ENCODE peak calls at places on chromosomes 7 and 10, in seven cellular contexts. E is suprapubic skin, J is HCT116, N is SK-N-SH, Y is upper lobe of left lung, V is spleen, P is breast epithelium. T is an unnamed sample.

GRCh38 chr10:29895436-29895835 is 163.9 kb downstream of the JCAD start:
- DNase-seq in E (peak), J (no peak), N (peak), Y (no peak), V (no peak), P (peak), T (no peak)

GRCh38 chr7:132226046-132226590 is 350.2 kb downstream of the PLXNA4 start:
- DNase-seq in E (no peak), J (no peak), N (no peak), Y (no peak), V (no peak), P (no peak), T (no peak)

GRCh38 chr7:128396357-128396756 is 13.4 kb downstream of the IMPDH1 start:
- DNase-seq in E (no peak), J (no peak), N (no peak), Y (peak), V (no peak), P (no peak), T (no peak)

GRCh38 chr7:127588697-127589482 is 679 bp downstream of the ARF5 start:
- DNase-seq in E (no peak), J (peak), N (peak), Y (peak), V (no peak), P (peak), T (peak)

GRCh38 chr10:17046989-17047388 is 82.6 kb downstream of the CUBN start:
- DNase-seq in E (no peak), J (no peak), N (no peak), Y (no peak), V (no peak), P (no peak), T (no peak)

GRCh38 chr10:102434251-102434913 is 2.0 kb upstream of the CUEDC2 start:
- DNase-seq in E (no peak), J (no peak), N (no peak), Y (no peak), V (no peak), P (no peak), T (no peak)

GRCh38 chr10:7787150-7787856 is 490 bp downstream of the KIN start:
- DNase-seq in E (peak), J (no peak), N (no peak), Y (peak), V (no peak), P (no peak), T (no peak)

GRCh38 chr7:136585954-136586670 is 282.3 kb upstream of the CHRM2 start:
- DNase-seq in E (no peak), J (no peak), N (no peak), Y (no peak), V (no peak), P (no peak), T (no peak)

GRCh38 chr7:120760050-120760449 is 97.9 kb downstream of the TSPAN12 start:
- DNase-seq in E (no peak), J (no peak), N (no peak), Y (no peak), V (no peak), P (no peak), T (no peak)

GRCh38 chr7:152862033-152862432 is 102.5 kb downstream of the ACTR3B start:
- DNase-seq in E (no peak), J (no peak), N (no peak), Y (peak), V (no peak), P (no peak), T (no peak)

GRCh38 chr10:22945934-22946673 is 18.3 kb downstream of the ARMC3 start:
- DNase-seq in E (no peak), J (no peak), N (no peak), Y (no peak), V (no peak), P (no peak), T (no peak)

GRCh38 chr7:15839415-15840100 is 153.1 kb upstream of the MEOX2 start:
- DNase-seq in E (peak), J (no peak), N (peak), Y (no peak), V (no peak), P (no peak), T (no peak)

GRCh38 chr7:101172005-101172853 is 6.9 kb upstream of the VGF start:
- DNase-seq in E (no peak), J (no peak), N (peak), Y (peak), V (no peak), P (no peak), T (no peak)

GRCh38 chr7:12357508-12357907 is 46.2 kb downstream of the VWDE start:
- DNase-seq in E (no peak), J (no peak), N (no peak), Y (no peak), V (no peak), P (no peak), T (no peak)

GRCh38 chr10:70445718-70446485 is 4.4 kb upstream of the NODAL start:
- DNase-seq in E (no peak), J (no peak), N (no peak), Y (no peak), V (no peak), P (no peak), T (no peak)

GRCh38 chr10:50431791-50432190 is 180.5 kb upstream of the ASAH2 start:
- DNase-seq in E (no peak), J (no peak), N (no peak), Y (no peak), V (no peak), P (no peak), T (no peak)

GRCh38 chr7:110090113-110090820 is 1000.7 kb upstream of the LRRN3 start:
- DNase-seq in E (no peak), J (peak), N (no peak), Y (no peak), V (peak), P (no peak), T (no peak)

GRCh38 chr10:82826132-82826531 is 951.1 kb downstream of the NRG3 start:
- DNase-seq in E (no peak), J (no peak), N (no peak), Y (no peak), V (no peak), P (no peak), T (no peak)

GRCh38 chr10:105770813-105771212 is 1129.7 kb downstream of the SORCS3 start:
- DNase-seq in E (no peak), J (no peak), N (no peak), Y (no peak), V (no peak), P (no peak), T (no peak)

GRCh38 chr10:95861401-95861800 is 46.4 kb upstream of the CC2D2B start:
- DNase-seq in E (no peak), J (no peak), N (no peak), Y (no peak), V (no peak), P (no peak), T (no peak)

GRCh38 chr10:17851611-17852010 is 42.5 kb downstream of the MRC1 start:
- DNase-seq in E (no peak), J (no peak), N (no peak), Y (no peak), V (no peak), P (no peak), T (no peak)

GRCh38 chr10:132293416-132294195 is 14.1 kb downstream of the STK32C start:
- DNase-seq in E (no peak), J (no peak), N (peak), Y (peak), V (peak), P (no peak), T (no peak)

GRCh38 chr7:133411402-133411801 is 158.5 kb downstream of the EXOC4 start:
- DNase-seq in E (no peak), J (no peak), N (no peak), Y (no peak), V (no peak), P (no peak), T (no peak)

GRCh38 chr10:4319870-4320367 is 506.1 kb upstream of the AKR1E2 start:
- DNase-seq in E (no peak), J (no peak), N (no peak), Y (no peak), V (no peak), P (no peak), T (no peak)

GRCh38 chr10:77146937-77147336 is 490.7 kb downstream of the KCNMA1 start:
- DNase-seq in E (no peak), J (no peak), N (no peak), Y (no peak), V (no peak), P (no peak), T (no peak)

GRCh38 chr7:155865830-155866545 is 53.7 kb upstream of the SHH start:
- DNase-seq in E (peak), J (no peak), N (no peak), Y (peak), V (peak), P (peak), T (no peak)

GRCh38 chr10:132306951-132307751 is 599 bp downstream of the STK32C start:
- DNase-seq in E (peak), J (no peak), N (peak), Y (peak), V (peak), P (peak), T (peak)

GRCh38 chr7:42091461-42092229 is 145.4 kb downstream of the GLI3 start:
- DNase-seq in E (no peak), J (no peak), N (no peak), Y (no peak), V (no peak), P (no peak), T (peak)

DNA sequence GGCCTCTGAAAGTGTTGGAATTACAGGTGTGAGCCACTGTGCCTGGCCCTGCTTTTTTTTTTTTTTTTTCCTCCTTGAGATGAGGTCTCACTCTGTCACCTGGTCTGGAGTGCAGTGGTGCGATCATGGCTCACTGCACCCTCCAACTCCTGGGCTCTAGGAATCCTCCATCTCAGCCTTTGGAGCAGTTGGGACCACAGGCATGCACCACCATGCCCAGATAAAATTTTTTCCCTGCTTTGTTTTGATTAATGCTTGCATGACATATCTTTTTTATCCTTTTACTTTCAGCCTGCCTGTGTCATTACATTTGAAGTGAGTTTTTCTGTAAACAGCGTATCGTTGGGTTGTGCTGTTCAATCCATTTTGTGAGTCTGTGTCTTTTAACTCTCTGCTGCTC is 97.0 kb downstream of the ANKRD61 start:
- DNase-seq in E (no peak), J (no peak), N (no peak), Y (no peak), V (no peak), P (no peak), T (no peak)
- TF ChIP-seq POLR2AphosphoS5 in E (no peak), J (no peak), N (no peak), Y (no peak), V (no peak), P (no peak), T (no peak)

GRCh38 chr10:79073784-79074432 is 5.1 kb downstream of the ZMIZ1 start:
- DNase-seq in E (no peak), J (no peak), N (no peak), Y (peak), V (no peak), P (no peak), T (no peak)
- TF ChIP-seq POLR2AphosphoS5 in E (no peak), J (no peak), N (no peak), Y (no peak), V (no peak), P (no peak), T (no peak)

GRCh38 chr7:2614646-2615330 is 17.0 kb upstream of the TTYH3 start:
- DNase-seq in E (no peak), J (no peak), N (no peak), Y (no peak), V (no peak), P (no peak), T (no peak)

GRCh38 chr7:2613113-2613925 is 18.5 kb upstream of the TTYH3 start:
- DNase-seq in E (no peak), J (no peak), N (no peak), Y (no peak), V (no peak), P (no peak), T (no peak)

GRCh38 chr7:2611921-2612320 is 19.9 kb upstream of the TTYH3 start:
- DNase-seq in E (no peak), J (no peak), N (no peak), Y (no peak), V (no peak), P (no peak), T (no peak)

GRCh38 chr7:2612445-2613112 is 19.2 kb upstream of the TTYH3 start:
- DNase-seq in E (no peak), J (peak), N (no peak), Y (no peak), V (no peak), P (no peak), T (no peak)

GRCh38 chr7:2613926-2614613 is 17.7 kb upstream of the TTYH3 start:
- DNase-seq in E (no peak), J (no peak), N (peak), Y (no peak), V (no peak), P (peak), T (peak)
- TF ChIP-seq POLR2AphosphoS5 in E (no peak), J (no peak), N (no peak), Y (no peak), V (no peak), P (no peak), T (peak)

GRCh38 chr7:139482662-139483466 is 609 bp downstream of the KLRG2 start:
- DNase-seq in E (no peak), J (no peak), N (peak), Y (peak), V (no peak), P (no peak), T (no peak)
- TF ChIP-seq POLR2AphosphoS5 in E (no peak), J (no peak), N (no peak), Y (no peak), V (no peak), P (no peak), T (no peak)

DNA sequence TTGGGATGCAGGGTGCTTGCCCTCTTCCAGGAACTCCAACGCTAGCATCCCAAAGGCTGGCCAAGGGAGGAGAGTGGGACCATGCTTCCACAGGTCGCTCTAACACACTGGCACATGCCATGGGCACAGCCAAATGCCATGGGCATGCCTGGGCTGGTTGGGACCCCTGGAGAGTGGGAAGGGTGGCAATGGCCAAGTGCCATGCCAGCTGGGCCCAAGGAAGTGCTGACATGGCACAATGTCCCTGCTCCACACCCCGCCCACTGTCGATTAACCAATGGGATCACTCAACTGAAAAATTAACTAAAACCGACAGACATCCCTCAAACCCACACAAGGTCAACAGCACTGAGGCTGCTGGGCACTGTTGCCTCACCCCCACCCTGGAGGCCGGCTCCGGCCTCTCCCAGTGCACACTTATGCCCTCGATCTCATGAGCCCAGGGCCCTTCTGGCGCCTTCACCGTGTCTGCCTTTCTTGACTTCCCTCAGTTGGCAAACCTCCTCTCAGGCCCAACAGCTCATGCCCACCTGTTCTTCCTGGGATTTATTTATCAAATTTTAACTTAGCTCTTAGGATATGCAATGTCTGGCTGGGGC is 83.4 kb downstream of the GOLGA7B start:
- DNase-seq in E (no peak), J (no peak), N (no peak), Y (peak), V (peak), P (no peak), T (no peak)
- TF ChIP-seq POLR2AphosphoS5 in E (no peak), J (no peak), N (no peak), Y (no peak), V (no peak), P (no peak), T (no peak)

DNA sequence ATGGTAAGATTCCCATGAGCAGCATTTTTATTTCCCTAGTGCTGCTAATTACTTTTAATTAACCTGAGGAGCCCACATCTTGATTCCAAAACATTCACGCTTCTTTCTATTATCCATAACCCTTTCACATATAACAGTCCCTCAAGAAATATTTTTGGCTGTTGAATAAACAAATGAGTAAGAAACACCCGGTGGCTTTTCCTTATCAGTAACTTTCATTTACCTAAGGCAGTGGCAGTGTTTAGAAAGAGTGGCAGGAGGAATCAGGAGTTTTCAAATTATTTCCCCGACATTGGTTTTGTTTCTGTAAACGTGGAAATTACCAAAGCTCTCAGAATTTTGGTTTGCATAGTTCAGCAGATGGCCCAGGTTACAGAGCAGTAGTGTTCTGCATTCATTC is 1015.6 kb upstream of the LRRTM3 start:
- DNase-seq in E (no peak), J (no peak), N (no peak), Y (no peak), V (no peak), P (no peak), T (no peak)
- TF ChIP-seq POLR2AphosphoS5 in E (no peak), J (no peak), N (no peak), Y (no peak), V (no peak), P (no peak), T (no peak)

DNA sequence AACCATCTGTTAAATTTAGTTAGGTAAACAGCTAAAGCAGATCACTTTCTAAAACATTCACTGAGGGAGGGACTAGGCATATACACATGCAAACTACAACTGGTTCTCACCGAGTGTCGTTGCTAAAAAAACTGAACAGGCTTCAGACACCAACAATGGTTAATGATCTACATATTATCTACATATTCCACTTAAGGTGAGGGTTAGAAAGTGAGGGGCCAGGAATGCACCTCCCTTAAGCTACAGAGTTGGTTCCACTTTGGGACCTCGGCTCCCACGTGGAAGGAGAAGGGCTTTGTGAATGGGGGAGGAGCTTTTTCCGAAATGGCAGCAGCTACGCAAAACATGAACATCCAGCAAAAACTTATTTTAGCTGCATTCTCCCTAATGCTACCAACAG is 5.8 kb downstream of the CTBP2 start:
- DNase-seq in E (no peak), J (no peak), N (no peak), Y (no peak), V (no peak), P (no peak), T (no peak)
- TF ChIP-seq POLR2AphosphoS5 in E (no peak), J (no peak), N (no peak), Y (no peak), V (no peak), P (no peak), T (no peak)

GRCh38 chr10:71996598-71997371 is 32.6 kb downstream of the CHST3 start:
- DNase-seq in E (no peak), J (no peak), N (no peak), Y (no peak), V (no peak), P (no peak), T (no peak)
- TF ChIP-seq POLR2AphosphoS5 in E (no peak), J (no peak), N (no peak), Y (no peak), V (no peak), P (no peak), T (no peak)